ENCODE peak calls at places on chromosome 3, in five cellular contexts. R, G, L, X and V are unnamed samples.

GRCh38 chr3:44992555-44993470 is 16.8 kb downstream of the EXOSC7 start:
- DNase-seq in R (peak), G (peak), L (no peak), X (no peak), V (no peak)

GRCh38 chr3:138901579-138901978 is 45.4 kb downstream of the FOXL2 start:
- DNase-seq in R (no peak), G (no peak), L (no peak), X (no peak), V (no peak)

GRCh38 chr3:100245932-100246331 is 14.9 kb upstream of the TBC1D23 start:
- DNase-seq in R (no peak), G (no peak), L (no peak), X (no peak), V (peak)

GRCh38 chr3:61719278-61719977 is 158.1 kb downstream of the PTPRG start:
- DNase-seq in R (no peak), G (no peak), L (no peak), X (no peak), V (no peak)

GRCh38 chr3:107542665-107543064 is 19.9 kb downstream of the BBX start:
- DNase-seq in R (no peak), G (no peak), L (no peak), X (no peak), V (no peak)

GRCh38 chr3:31735667-31736066 is 202.9 kb downstream of the STT3B start:
- DNase-seq in R (no peak), G (no peak), L (no peak), X (no peak), V (no peak)

GRCh38 chr3:188390775-188391443 is 237.0 kb downstream of the LPP start:
- DNase-seq in R (no peak), G (no peak), L (no peak), X (peak), V (no peak)

GRCh38 chr3:14368885-14369284 is 33.5 kb upstream of the SLC6A6 start:
- DNase-seq in R (no peak), G (no peak), L (no peak), X (no peak), V (no peak)

GRCh38 chr3:120678331-120678845 is 3.7 kb downstream of the HGD start:
- DNase-seq in R (peak), G (no peak), L (peak), X (peak), V (peak)

GRCh38 chr3:181629701-181630100 is 82.0 kb upstream of the SOX2 start:
- DNase-seq in R (no peak), G (no peak), L (no peak), X (no peak), V (no peak)

GRCh38 chr3:197846491-197846890 is 55.4 kb downstream of the LRCH3 start:
- DNase-seq in R (no peak), G (no peak), L (no peak), X (no peak), V (no peak)

DNA sequence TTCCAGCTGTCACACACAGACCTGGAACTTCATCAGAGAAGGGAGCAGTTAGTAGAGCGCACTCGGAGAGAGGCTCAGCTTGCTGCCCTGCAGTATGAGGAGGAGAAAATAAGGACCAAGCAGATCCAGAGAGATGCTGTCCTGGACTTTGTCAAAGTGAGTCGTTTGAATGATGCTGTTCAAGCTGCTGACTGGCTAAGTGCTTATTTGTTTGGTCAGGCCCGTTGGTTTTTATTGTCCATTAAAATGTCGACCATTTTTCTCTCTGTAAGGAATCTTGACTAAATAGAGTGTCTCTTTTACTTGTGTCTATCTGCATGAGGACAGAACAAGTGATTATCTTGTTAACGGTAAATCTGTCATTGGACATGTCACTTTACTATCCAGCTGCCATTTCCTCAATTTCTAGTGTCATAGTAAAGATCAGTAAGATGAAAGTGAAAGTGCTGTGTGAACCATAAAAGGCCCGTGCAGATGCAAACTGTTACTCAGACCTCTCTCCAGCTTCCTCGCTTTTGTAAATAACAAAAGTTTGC is 56.9 kb downstream of the LRCH3 start:
- DNase-seq in R (peak), G (no peak), L (peak), X (no peak), V (no peak)
- TF ChIP-seq SUZ12 in R (no peak), G (no peak), L (no peak), X (no peak), V (no peak)

GRCh38 chr3:16171009-16171408 is 3.5 kb upstream of the GALNT15 start:
- DNase-seq in R (no peak), G (no peak), L (no peak), X (no peak), V (no peak)
- TF ChIP-seq SUZ12 in R (no peak), G (no peak), L (no peak), X (no peak), V (no peak)

GRCh38 chr3:15520185-15520584 is 1.3 kb downstream of the COLQ start:
- DNase-seq in R (no peak), G (no peak), L (no peak), X (no peak), V (no peak)
- TF ChIP-seq SUZ12 in R (no peak), G (no peak), L (no peak), X (no peak), V (no peak)

GRCh38 chr3:64900220-64900619 is 212.4 kb upstream of the ADAMTS9 start:
- DNase-seq in R (no peak), G (no peak), L (no peak), X (no peak), V (no peak)

GRCh38 chr3:64902117-64902516 is 214.3 kb upstream of the ADAMTS9 start:
- DNase-seq in R (no peak), G (no peak), L (no peak), X (no peak), V (no peak)

GRCh38 chr3:64898941-64899340 is 211.1 kb upstream of the ADAMTS9 start:
- DNase-seq in R (no peak), G (no peak), L (no peak), X (no peak), V (no peak)

GRCh38 chr3:64902991-64903390 is 215.2 kb upstream of the ADAMTS9 start:
- DNase-seq in R (no peak), G (no peak), L (no peak), X (no peak), V (no peak)

GRCh38 chr3:64900916-64901903 is 213.4 kb upstream of the ADAMTS9 start:
- DNase-seq in R (no peak), G (no peak), L (no peak), X (no peak), V (no peak)
- TF ChIP-seq SUZ12 in R (no peak), G (no peak), L (no peak), X (no peak), V (no peak)

GRCh38 chr3:37903734-37904133 is 42.1 kb downstream of the CTDSPL start:
- DNase-seq in R (no peak), G (no peak), L (no peak), X (no peak), V (no peak)

GRCh38 chr3:37905987-37906674 is 44.5 kb downstream of the CTDSPL start:
- DNase-seq in R (no peak), G (no peak), L (no peak), X (peak), V (no peak)

GRCh38 chr3:37905346-37905745 is 43.7 kb downstream of the CTDSPL start:
- DNase-seq in R (no peak), G (no peak), L (no peak), X (no peak), V (no peak)

GRCh38 chr3:37903320-37903719 is 41.6 kb downstream of the CTDSPL start:
- DNase-seq in R (no peak), G (no peak), L (no peak), X (peak), V (no peak)

GRCh38 chr3:37904614-37905047 is 43.0 kb downstream of the CTDSPL start:
- DNase-seq in R (no peak), G (no peak), L (no peak), X (no peak), V (no peak)
- TF ChIP-seq SUZ12 in R (no peak), G (no peak), L (no peak), X (no peak), V (no peak)

GRCh38 chr3:141860766-141861513 is 15.5 kb upstream of the ATP1B3 start:
- DNase-seq in R (no peak), G (no peak), L (no peak), X (no peak), V (no peak)
- TF ChIP-seq SUZ12 in R (no peak), G (no peak), L (no peak), X (no peak), V (no peak)

GRCh38 chr3:42865256-42865655 is 10.4 kb downstream of the CYP8B1 start:
- DNase-seq in R (no peak), G (no peak), L (no peak), X (no peak), V (no peak)
- TF ChIP-seq SUZ12 in R (no peak), G (no peak), L (no peak), X (no peak), V (no peak)

DNA sequence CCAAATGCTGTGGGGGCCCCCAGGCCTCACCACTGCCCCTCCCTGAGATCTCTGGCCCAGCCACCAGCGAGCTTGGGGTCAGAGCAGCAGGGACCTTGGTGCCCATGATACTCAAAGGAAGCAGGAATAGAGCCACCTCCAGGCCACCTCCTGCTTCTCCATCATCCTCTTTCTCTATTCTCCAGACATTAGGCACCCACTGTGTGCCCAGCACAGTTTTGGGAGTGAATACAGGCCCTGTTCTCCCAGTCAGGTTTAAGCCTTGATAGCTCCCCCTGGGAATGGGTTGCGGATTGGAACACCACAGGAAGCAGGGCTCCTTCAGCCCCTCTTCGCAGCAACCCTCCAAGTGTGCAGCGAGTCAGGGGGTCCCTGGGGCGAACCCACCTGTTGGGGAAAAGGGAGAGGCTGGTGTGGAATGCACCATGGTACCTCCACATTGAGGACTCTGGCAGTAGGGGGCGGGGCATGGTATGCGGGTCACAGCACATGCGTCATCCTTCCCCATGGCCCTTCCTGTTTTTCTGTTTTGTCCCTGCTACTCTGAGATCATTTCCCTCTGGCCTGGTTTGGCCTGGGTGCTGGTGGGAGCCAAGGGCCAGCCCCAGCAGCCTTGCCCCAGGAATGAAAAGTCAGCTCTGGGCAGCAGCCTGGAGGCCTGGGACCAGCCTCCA is 14.2 kb upstream of the SEMA3B start:
- DNase-seq in R (no peak), G (no peak), L (no peak), X (no peak), V (no peak)
- TF ChIP-seq SUZ12 in R (no peak), G (no peak), L (no peak), X (no peak), V (no peak)

GRCh38 chr3:69772152-69772867 is 33.0 kb downstream of the MITF start:
- DNase-seq in R (no peak), G (no peak), L (no peak), X (no peak), V (no peak)

GRCh38 chr3:69770976-69771634 is 31.8 kb downstream of the MITF start:
- DNase-seq in R (no peak), G (no peak), L (no peak), X (no peak), V (no peak)

GRCh38 chr3:69768436-69768835 is 29.2 kb downstream of the MITF start:
- DNase-seq in R (no peak), G (no peak), L (no peak), X (no peak), V (no peak)

GRCh38 chr3:69767571-69767970 is 28.3 kb downstream of the MITF start:
- DNase-seq in R (no peak), G (no peak), L (no peak), X (no peak), V (no peak)

DNA sequence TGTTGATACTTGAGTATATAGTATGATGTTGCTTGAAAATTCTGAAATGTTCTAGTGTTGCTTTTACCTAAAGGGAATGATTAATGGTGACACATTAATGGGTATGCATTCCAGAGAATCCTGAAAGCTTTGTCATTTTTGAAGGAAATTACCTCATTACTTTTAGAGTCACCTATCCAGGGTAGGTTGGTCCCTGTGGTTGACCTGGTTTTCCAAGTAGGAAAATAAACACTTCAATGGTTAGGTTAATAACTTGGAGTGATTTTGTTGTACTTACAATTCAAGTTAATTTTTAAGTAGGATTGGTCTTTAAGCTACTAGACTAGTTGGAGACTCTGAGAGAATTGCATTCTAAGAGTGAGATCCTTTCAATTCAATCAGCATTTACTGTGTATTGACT is 31.0 kb downstream of the MITF start:
- DNase-seq in R (no peak), G (no peak), L (no peak), X (no peak), V (no peak)
- TF ChIP-seq SUZ12 in R (no peak), G (no peak), L (no peak), X (no peak), V (no peak)

DNA sequence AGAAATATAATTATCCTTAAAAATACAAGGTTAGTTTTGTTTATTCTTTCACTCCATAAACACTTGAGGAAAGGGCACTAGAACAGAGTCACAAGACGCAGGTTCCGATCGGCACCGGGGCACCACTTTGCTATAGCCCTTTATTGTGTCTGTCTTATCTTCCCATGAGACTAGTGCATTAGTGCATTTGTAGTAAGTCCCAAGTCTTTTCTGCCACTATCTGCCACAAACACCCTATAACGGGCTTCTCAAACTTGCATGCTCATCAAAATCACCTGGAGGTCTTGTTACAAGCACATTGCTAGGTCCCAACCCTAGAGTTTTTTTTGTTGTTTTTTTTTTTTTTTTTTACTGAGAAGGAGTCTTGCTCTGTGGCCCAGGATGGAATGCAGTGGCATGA is 213.1 kb downstream of the FOXP1 start:
- DNase-seq in R (no peak), G (no peak), L (no peak), X (no peak), V (no peak)
- TF ChIP-seq SUZ12 in R (no peak), G (no peak), L (no peak), X (no peak), V (no peak)